ENCODE peak calls at places on chromosomes 12 and 14, in seven cellular contexts. I, E, N, V, C, Y and U are unnamed samples.
A peak's percentile ranks its signal among the peaks of the same experiment; 100 is the strongest.

GRCh38 chr14:34937442-34937841 is 45.4 kb upstream of the SRP54 start:
- DNase-seq in I (no peak), E (no peak), N (no peak), V (no peak), C (no peak), Y (no peak), U (no peak)

GRCh38 chr12:6996040-6996441 is 22.2 kb downstream of the LPCAT3 start:
- DNase-seq in I (no peak), E (no peak), N (no peak), V (no peak), C (no peak), Y (peak; percentile 33), U (no peak)

GRCh38 chr12:70849265-70849960 is 71.1 kb downstream of the PTPRR start:
- DNase-seq in I (no peak), E (peak; percentile 7), N (no peak), V (no peak), C (no peak), Y (no peak), U (no peak)

GRCh38 chr12:57237653-57237951 is 8.1 kb downstream of the SHMT2 start:
- DNase-seq in I (no peak), E (no peak), N (no peak), V (no peak), C (no peak), Y (no peak), U (no peak)

GRCh38 chr12:107318804-107319535 is 225.6 kb upstream of the CRY1 start:
- DNase-seq in I (peak; percentile 52), E (no peak), N (no peak), V (peak; percentile 44), C (no peak), Y (no peak), U (peak; percentile 52)

GRCh38 chr12:48996794-48997718 is 2.1 kb downstream of the DDN start:
- DNase-seq in I (peak; percentile 89), E (no peak), N (peak; percentile 69), V (peak; percentile 94), C (no peak), Y (no peak), U (peak; percentile 74)

GRCh38 chr14:70707138-70708038 is 65.7 kb downstream of the TTC9 start:
- DNase-seq in I (no peak), E (no peak), N (peak; percentile 28), V (no peak), C (no peak), Y (no peak), U (no peak)

GRCh38 chr14:23569443-23570151 is 2.0 kb upstream of the AP1G2 start:
- DNase-seq in I (no peak), E (no peak), N (no peak), V (no peak), C (no peak), Y (no peak), U (no peak)

GRCh38 chr12:130669797-130670196 is 46.3 kb downstream of the RIMBP2 start:
- DNase-seq in I (no peak), E (no peak), N (no peak), V (no peak), C (no peak), Y (no peak), U (no peak)

GRCh38 chr14:60125918-60126317 is 34.2 kb downstream of the PCNX4 start:
- DNase-seq in I (no peak), E (no peak), N (no peak), V (no peak), C (no peak), Y (no peak), U (no peak)

GRCh38 chr12:128754275-128754674 is 69.5 kb downstream of the SLC15A4 start:
- DNase-seq in I (no peak), E (no peak), N (no peak), V (no peak), C (no peak), Y (no peak), U (no peak)

GRCh38 chr12:108647936-108648287 is 14.2 kb upstream of the SELPLG start:
- DNase-seq in I (no peak), E (no peak), N (no peak), V (no peak), C (no peak), Y (no peak), U (no peak)

GRCh38 chr12:76927170-76927784 is 48.5 kb upstream of the CSRP2 start:
- DNase-seq in I (peak; percentile 46), E (no peak), N (no peak), V (peak; percentile 23), C (peak; percentile 70), Y (no peak), U (peak; percentile 44)

GRCh38 chr12:63301311-63301710 is 150.3 kb upstream of the AVPR1A start:
- DNase-seq in I (no peak), E (no peak), N (no peak), V (no peak), C (no peak), Y (no peak), U (no peak)

GRCh38 chr12:103441437-103442186 is 54.2 kb downstream of the C12orf42 start:
- DNase-seq in I (no peak), E (no peak), N (no peak), V (no peak), C (no peak), Y (no peak), U (peak; percentile 77)

GRCh38 chr12:84305144-84305543 is 607.5 kb downstream of the SLC6A15 start:
- DNase-seq in I (no peak), E (no peak), N (no peak), V (no peak), C (no peak), Y (no peak), U (no peak)

GRCh38 chr12:45681469-45681868 is 48.0 kb upstream of the ARID2 start:
- DNase-seq in I (no peak), E (no peak), N (no peak), V (no peak), C (no peak), Y (no peak), U (no peak)

GRCh38 chr14:34732802-34733201 is 18.4 kb upstream of the CFL2 start:
- DNase-seq in I (no peak), E (no peak), N (no peak), V (no peak), C (no peak), Y (no peak), U (no peak)

GRCh38 chr12:120229071-120229582 is 28.2 kb upstream of the RPLP0 start:
- DNase-seq in I (no peak), E (no peak), N (no peak), V (no peak), C (no peak), Y (no peak), U (no peak)

GRCh38 chr12:7609480-7609879 is 56.2 kb downstream of the APOBEC1 start:
- DNase-seq in I (no peak), E (no peak), N (no peak), V (no peak), C (no peak), Y (peak; percentile 15), U (no peak)

GRCh38 chr14:72472845-72473244 is 421.1 kb downstream of the DPF3 start:
- DNase-seq in I (no peak), E (no peak), N (no peak), V (no peak), C (no peak), Y (no peak), U (no peak)

GRCh38 chr12:114794049-114794558 is 110.1 kb upstream of the TBX3 start:
- DNase-seq in I (no peak), E (no peak), N (no peak), V (no peak), C (no peak), Y (no peak), U (no peak)

GRCh38 chr14:36521598-36522345 is 1.7 kb upstream of the NKX2-1 start:
- DNase-seq in I (peak; percentile 25), E (no peak), N (no peak), V (no peak), C (no peak), Y (no peak), U (no peak)

GRCh38 chr12:122909442-122910288 is 13.7 kb upstream of the VPS37B start:
- DNase-seq in I (no peak), E (no peak), N (no peak), V (no peak), C (no peak), Y (no peak), U (no peak)

GRCh38 chr14:60514378-60515243 is 5.7 kb downstream of the SIX6 start:
- DNase-seq in I (peak; percentile 84), E (no peak), N (no peak), V (no peak), C (no peak), Y (no peak), U (no peak)

GRCh38 chr14:99681101-99681831 is 2.8 kb upstream of the CYP46A1 start:
- DNase-seq in I (no peak), E (no peak), N (no peak), V (no peak), C (no peak), Y (no peak), U (no peak)

GRCh38 chr12:19131020-19131431 is 1.5 kb downstream of the PLEKHA5 start:
- DNase-seq in I (peak; percentile 10), E (no peak), N (no peak), V (no peak), C (no peak), Y (peak; percentile 58), U (no peak)

GRCh38 chr12:56947633-56948535 is 9.5 kb downstream of the RDH16 start:
- DNase-seq in I (no peak), E (no peak), N (no peak), V (no peak), C (no peak), Y (no peak), U (no peak)

GRCh38 chr12:76757694-76758093 is 6.2 kb upstream of the ZDHHC17 start:
- DNase-seq in I (no peak), E (no peak), N (no peak), V (no peak), C (no peak), Y (no peak), U (no peak)

GRCh38 chr12:8742501-8742900 is 44.7 kb downstream of the RIMKLB start:
- DNase-seq in I (no peak), E (no peak), N (no peak), V (no peak), C (no peak), Y (peak; percentile 25), U (no peak)